ENCODE peak calls at places on chromosome 13, in seven cellular contexts. H is RWPE1; U is activated CD4-positive, alpha-beta T cell treated with anti-CD3 and anti-CD28 coated beads, Interleukin-2, amount 10 ng/mL, durations not matched to agents 7 days and 5 days; T is NCI-H1694; Z is HEK293T; S is ovary; C is stimulated activated naive CD8-positive, alpha-beta T cell treated with anti-CD3 and anti-CD28 coated beads, Interleukin-15, amount 100 ng/mL, for 72 hours. F is an unnamed sample.

GRCh38 chr13:75194717-75195116 is 287.3 kb downstream of the TBC1D4 start:
- DNase-seq in H (no peak), U (no peak), T (no peak), Z (no peak), S (no peak), C (no peak), F (no peak)

GRCh38 chr13:67803118-67803517 is 573.0 kb upstream of the PCDH9 start:
- DNase-seq in H (no peak), U (no peak), T (no peak), Z (no peak), S (no peak), C (no peak), F (no peak)

GRCh38 chr13:89878904-89879303 is 1468.6 kb upstream of the MIR17HG start:
- DNase-seq in H (no peak), U (no peak), T (no peak), Z (no peak), S (no peak), C (no peak), F (no peak)

GRCh38 chr13:25905411-25906010 is 146.3 kb downstream of the SHISA2 start:
- DNase-seq in H (no peak), U (no peak), T (no peak), Z (no peak), S (no peak), C (no peak), F (no peak)

GRCh38 chr13:110426745-110427144 is 119.7 kb downstream of the COL4A2 start:
- DNase-seq in H (no peak), U (no peak), T (no peak), Z (no peak), S (no peak), C (no peak), F (no peak)

GRCh38 chr13:44904982-44905381 is 84.3 kb downstream of the NUFIP1 start:
- DNase-seq in H (peak; percentile 57), U (no peak), T (no peak), Z (no peak), S (peak; percentile 74), C (no peak), F (no peak)

GRCh38 chr13:66984241-66984640 is 245.9 kb downstream of the PCDH9 start:
- DNase-seq in H (no peak), U (no peak), T (no peak), Z (no peak), S (no peak), C (no peak), F (no peak)

GRCh38 chr13:65613004-65613403 is 1617.1 kb downstream of the PCDH9 start:
- DNase-seq in H (no peak), U (no peak), T (no peak), Z (peak; percentile 67), S (no peak), C (no peak), F (no peak)

GRCh38 chr13:75787249-75787940 is 151.3 kb downstream of the LMO7 start:
- DNase-seq in H (no peak), U (no peak), T (no peak), Z (no peak), S (no peak), C (no peak), F (no peak)

GRCh38 chr13:96792736-96793444 is 201.4 kb downstream of the OXGR1 start:
- DNase-seq in H (no peak), U (no peak), T (no peak), Z (no peak), S (no peak), C (no peak), F (no peak)